ENCODE peak calls at places on chromosomes 4 and X, in nine cellular contexts. Y is HFFc6, N is adipocyte, J is tibial artery, F is psoas muscle, W is T-helper 9 cell, Q is GM20000, K is NCI-H2029, C is HT1080. E is an unnamed sample.

GRCh38 chr4:15027921-15028435 is 25.7 kb downstream of the CPEB2 start:
- DNase-seq in N (peak), J (no peak), Y (no peak), C (no peak), Q (no peak), F (no peak), K (no peak), W (no peak), E (no peak)

GRCh38 chrX:39000802-39001201 is 199.5 kb downstream of the MID1IP1 start:
- DNase-seq in N (peak), W (no peak), J (no peak), Q (no peak), C (no peak), Y (peak), K (no peak), F (no peak), E (no peak)

GRCh38 chr4:109067509-109068205 is 234.8 kb downstream of the COL25A1 start:
- DNase-seq in W (no peak), Q (no peak), J (peak), K (no peak), C (no peak), N (peak), F (no peak), Y (no peak), E (no peak)

GRCh38 chrX:153728951-153729631 is 4.4 kb downstream of the ABCD1 start:
- DNase-seq in W (no peak), N (no peak), K (no peak), F (no peak), Y (no peak), C (no peak), Q (no peak), J (no peak), E (no peak)

GRCh38 chr4:26418850-26419249 is 71.4 kb downstream of the CCKAR start:
- DNase-seq in N (no peak), Q (no peak), J (no peak), C (no peak), Y (no peak), F (no peak), K (no peak), W (no peak), E (no peak)

GRCh38 chr4:124640037-124640730 is 72.3 kb downstream of the ANKRD50 start:
- DNase-seq in K (no peak), Y (peak), C (peak), J (no peak), F (no peak), N (peak), W (no peak), Q (no peak), E (no peak)

GRCh38 chr4:74658114-74658513 is 136.2 kb downstream of the BTC start:
- DNase-seq in Y (no peak), K (no peak), C (no peak), Q (no peak), F (no peak), N (peak), J (no peak), W (no peak), E (no peak)

GRCh38 chrX:55907968-55908607 is 190.5 kb downstream of the RRAGB start:
- DNase-seq in Q (peak), C (peak), K (no peak), F (peak), Y (peak), W (peak), J (peak), N (peak), E (peak)

GRCh38 chrX:150768580-150769190 is 75.5 kb downstream of the MTMR1 start:
- DNase-seq in N (no peak), Q (no peak), J (no peak), W (no peak), C (no peak), F (no peak), Y (no peak), K (no peak), E (no peak)

GRCh38 chr4:41339812-41340809 is 83.4 kb downstream of the UCHL1 start:
- DNase-seq in N (peak), W (no peak), J (no peak), F (no peak), K (no peak), C (peak), Q (no peak), Y (peak), E (no peak)

GRCh38 chrX:130024127-130024526 is 41.7 kb downstream of the BCORL1 start:
- DNase-seq in Y (peak), K (peak), Q (peak), J (peak), F (peak), C (peak), W (peak), N (no peak), E (peak)

GRCh38 chr4:186606593-186606992 is 51.2 kb upstream of the MTNR1A start:
- DNase-seq in W (no peak), C (peak), N (peak), Y (peak), K (no peak), J (no peak), F (no peak), Q (no peak), E (no peak)

GRCh38 chrX:37763400-37763799 is 16.5 kb upstream of the CYBB start:
- DNase-seq in J (no peak), F (no peak), C (no peak), N (no peak), K (no peak), Q (no peak), W (no peak), Y (no peak), E (no peak)

GRCh38 chr4:71553605-71554004 is 214.8 kb downstream of the SLC4A4 start:
- DNase-seq in Q (peak), C (peak), F (no peak), J (no peak), Y (peak), K (no peak), W (no peak), N (peak), E (no peak)

GRCh38 chrX:8194216-8194615 is 23.1 kb upstream of the VCX2 start:
- DNase-seq in Q (no peak), C (no peak), Y (no peak), K (no peak), F (no peak), W (no peak), J (no peak), N (no peak), E (no peak)

GRCh38 chr4:185925910-185926360 is 113.9 kb upstream of the SORBS2 start:
- DNase-seq in Q (no peak), W (no peak), N (no peak), F (no peak), K (no peak), Y (no peak), J (no peak), C (no peak), E (no peak)

GRCh38 chr4:72076562-72076961 is 44.8 kb downstream of the NPFFR2 start:
- DNase-seq in K (no peak), Y (no peak), Q (no peak), F (no peak), N (peak), J (no peak), W (no peak), C (peak), E (no peak)

GRCh38 chr4:139301821-139302611 is at the start of gene NDUFC1:
- DNase-seq in W (peak), F (peak), Q (peak), Y (peak), J (peak), C (peak), N (peak), K (peak), E (peak)